ENCODE peak calls at places on chromosomes 11 and 22, in five cellular contexts. U, C, X, O and M are unnamed samples.
A peak's percentile ranks its signal among the peaks of the same experiment; 100 is the strongest.

GRCh38 chr22:49671331-49672012 is 156.2 kb downstream of the BRD1 start:
- DNase-seq in U (no peak), C (no peak), X (no peak), O (no peak), M (no peak)

GRCh38 chr11:103051986-103052385 is 40.0 kb downstream of the DCUN1D5 start:
- DNase-seq in U (no peak), C (no peak), X (no peak), O (peak; percentile 58), M (no peak)

GRCh38 chr22:18905540-18906409 is at the start of gene DGCR6:
- DNase-seq in U (no peak), C (no peak), X (no peak), O (no peak), M (no peak)

GRCh38 chr22:23909258-23909898 is 15.2 kb downstream of the MIF start:
- DNase-seq in U (no peak), C (no peak), X (no peak), O (no peak), M (no peak)

GRCh38 chr11:10894666-10895065 is 36.8 kb upstream of the ZBED5 start:
- DNase-seq in U (no peak), C (no peak), X (no peak), O (no peak), M (no peak)

GRCh38 chr11:131760191-131760951 is 390.0 kb downstream of the NTM start:
- DNase-seq in U (no peak), C (no peak), X (peak; percentile 37), O (peak; percentile 35), M (no peak)

GRCh38 chr11:67022961-67023956 is at the start of gene SYT12:
- DNase-seq in U (no peak), C (no peak), X (no peak), O (no peak), M (no peak)

GRCh38 chr22:19810381-19811141 is 44.1 kb downstream of the GNB1L start:
- DNase-seq in U (no peak), C (no peak), X (peak; percentile 64), O (no peak), M (peak; percentile 11)

GRCh38 chr22:46145361-46145851 is 4.9 kb upstream of the PPARA start:
- DNase-seq in U (no peak), C (no peak), X (no peak), O (no peak), M (no peak)

GRCh38 chr11:130721736-130722135 is 194.5 kb downstream of the SNX19 start:
- DNase-seq in U (no peak), C (no peak), X (no peak), O (no peak), M (no peak)

GRCh38 chr22:29816128-29816527 is 21.9 kb downstream of the ASCC2 start:
- DNase-seq in U (no peak), C (no peak), X (no peak), O (no peak), M (peak; percentile 70)

GRCh38 chr11:114685097-114685496 is 6.8 kb downstream of the NXPE2 start:
- DNase-seq in U (no peak), C (no peak), X (no peak), O (no peak), M (no peak)

GRCh38 chr22:48945621-48946458 is 881.8 kb downstream of the BRD1 start:
- DNase-seq in U (no peak), C (no peak), X (peak; percentile 9), O (no peak), M (no peak)

GRCh38 chr11:1942541-1943260 is 4.4 kb upstream of the MRPL23 start:
- DNase-seq in U (no peak), C (no peak), X (no peak), O (no peak), M (no peak)

GRCh38 chr11:68314203-68314885 is 2.0 kb downstream of the LRP5 start:
- DNase-seq in U (no peak), C (no peak), X (no peak), O (no peak), M (no peak)

GRCh38 chr22:32706149-32706548 is 95.4 kb upstream of the TIMP3 start:
- DNase-seq in U (no peak), C (no peak), X (no peak), O (peak; percentile 32), M (no peak)

GRCh38 chr11:128431931-128432330 is 155.4 kb downstream of the ETS1 start:
- DNase-seq in U (no peak), C (no peak), X (no peak), O (no peak), M (no peak)

GRCh38 chr11:122207921-122208764 is 92.1 kb upstream of the BLID start:
- DNase-seq in U (no peak), C (no peak), X (no peak), O (peak; percentile 78), M (no peak)

GRCh38 chr11:17831228-17831627 is 96.6 kb downstream of the KCNC1 start:
- DNase-seq in U (no peak), C (no peak), X (no peak), O (no peak), M (no peak)

GRCh38 chr11:76048763-76049162 is 157.5 kb downstream of the WNT11 start:
- DNase-seq in U (peak; percentile 64), C (no peak), X (peak; percentile 25), O (no peak), M (no peak)

GRCh38 chr11:35764414-35764813 is 101.8 kb downstream of the TRIM44 start:
- DNase-seq in U (no peak), C (no peak), X (no peak), O (no peak), M (no peak)

GRCh38 chr11:3167143-3168119 is 2.3 kb upstream of the OSBPL5 start:
- DNase-seq in U (no peak), C (no peak), X (no peak), O (no peak), M (no peak)

GRCh38 chr11:131664246-131664645 is 293.8 kb downstream of the NTM start:
- DNase-seq in U (no peak), C (no peak), X (no peak), O (no peak), M (no peak)

GRCh38 chr11:111846640-111847039 is 24.7 kb downstream of the ALG9 start:
- DNase-seq in U (no peak), C (no peak), X (no peak), O (peak; percentile 57), M (no peak)

GRCh38 chr11:106464728-106465127 is 387.3 kb downstream of the AASDHPPT start:
- DNase-seq in U (no peak), C (no peak), X (no peak), O (no peak), M (no peak)

GRCh38 chr22:37904572-37905533 is 1.2 kb upstream of the MICALL1 start:
- DNase-seq in U (no peak), C (no peak), X (no peak), O (peak; percentile 96), M (peak; percentile 63)

GRCh38 chr11:129042503-129042902 is 99.8 kb upstream of the TP53AIP1 start:
- DNase-seq in U (no peak), C (no peak), X (no peak), O (no peak), M (no peak)

GRCh38 chr11:19756675-19757475 is 44.2 kb downstream of the NAV2 start:
- DNase-seq in U (no peak), C (no peak), X (no peak), O (no peak), M (no peak)

GRCh38 chr11:34405079-34405858 is 33.5 kb upstream of the CAT start:
- DNase-seq in U (no peak), C (no peak), X (no peak), O (peak; percentile 2), M (peak; percentile 63)

GRCh38 chr11:120749389-120749788 is 237.8 kb downstream of the GRIK4 start:
- DNase-seq in U (no peak), C (no peak), X (no peak), O (no peak), M (no peak)

GRCh38 chr11:70068950-70069349 is 9.2 kb upstream of the ANO1 start:
- DNase-seq in U (no peak), C (no peak), X (no peak), O (no peak), M (no peak)

GRCh38 chr11:8265681-8266241 is 2.1 kb upstream of the LMO1 start:
- DNase-seq in U (peak; percentile 13), C (no peak), X (no peak), O (no peak), M (no peak)